ENCODE peak calls at places on chromosomes 5 and 9, in eight cellular contexts. E, J, G, H, B, Y, P and D are unnamed samples.

GRCh38 chr9:35636135-35636876 is 14.4 kb downstream of the SIT1 start:
- DNase-seq in H (no peak), Y (no peak), G (no peak), E (peak; percentile 34), J (no peak), P (no peak), B (no peak), D (no peak)

GRCh38 chr9:124621371-124622328 is 114.5 kb upstream of the NR5A1 start:
- DNase-seq in B (no peak), G (no peak), P (no peak), J (no peak), E (no peak), H (no peak), Y (no peak), D (no peak)

GRCh38 chr9:69818946-69819345 is 1.7 kb upstream of the CFAP95 start:
- DNase-seq in Y (no peak), P (no peak), G (no peak), E (no peak), B (no peak), J (no peak), H (no peak), D (no peak)

GRCh38 chr9:84140535-84141101 is 160.0 kb downstream of the RMI1 start:
- DNase-seq in E (no peak), H (peak; percentile 47), Y (peak; percentile 60), P (no peak), J (peak; percentile 67), B (no peak), G (no peak), D (no peak)

GRCh38 chr9:93022066-93022465 is 36.4 kb upstream of the SUSD3 start:
- DNase-seq in B (no peak), G (no peak), J (no peak), H (no peak), E (no peak), P (no peak), Y (no peak), D (no peak)

GRCh38 chr5:177509991-177510566 is 453 bp upstream of the DOK3 start:
- DNase-seq in J (no peak), E (no peak), P (no peak), B (no peak), Y (no peak), G (no peak), H (peak; percentile 79), D (no peak)

GRCh38 chr5:71887680-71888079 is 168.6 kb downstream of the CARTPT start:
- DNase-seq in J (no peak), P (peak; percentile 6), G (no peak), B (no peak), E (no peak), Y (no peak), H (peak; percentile 78), D (peak; percentile 35)

GRCh38 chr5:73985145-73985544 is 359.1 kb downstream of the ARHGEF28 start:
- DNase-seq in B (no peak), G (no peak), E (no peak), J (peak; percentile 22), Y (no peak), H (no peak), P (no peak), D (no peak)

GRCh38 chr9:36928670-36929349 is 105.3 kb downstream of the PAX5 start:
- DNase-seq in G (no peak), P (no peak), Y (no peak), J (no peak), B (no peak), H (peak; percentile 63), E (no peak), D (no peak)

GRCh38 chr5:4941957-4942830 is 197.9 kb upstream of the ADAMTS16 start:
- DNase-seq in Y (no peak), H (peak; percentile 70), J (no peak), E (no peak), G (no peak), B (no peak), P (no peak), D (no peak)

GRCh38 chr5:173882632-173883031 is 5.5 kb upstream of the CPEB4 start:
- DNase-seq in H (no peak), P (no peak), B (no peak), E (no peak), Y (no peak), G (no peak), J (no peak), D (no peak)

GRCh38 chr9:114230068-114230467 is 74.7 kb downstream of the COL27A1 start:
- DNase-seq in B (no peak), J (no peak), G (no peak), H (no peak), E (no peak), Y (no peak), P (no peak), D (no peak)

GRCh38 chr9:135937521-135938489 is 23.4 kb downstream of the UBAC1 start:
- DNase-seq in Y (no peak), B (no peak), G (no peak), J (no peak), E (no peak), P (no peak), H (no peak), D (no peak)